ENCODE peak calls at places on chromosomes 16 and 17, in four cellular contexts. One of them, this sample, is unnamed.

GRCh38 chr17:69717819-69718218 is 303.3 kb downstream of the MAP2K6 start:
- DNase-seq in A549: no peak
- DNase-seq in H1: no peak
- DNase-seq in GM12878: no peak
- DNase-seq in this sample: no peak

GRCh38 chr17:35726609-35727460 is 4.6 kb upstream of the RASL10B start:
- DNase-seq in A549: no peak
- DNase-seq in H1: no peak
- DNase-seq in GM12878: no peak
- DNase-seq in this sample: peak; percentile 33

GRCh38 chr16:25692734-25693508 is 1.2 kb downstream of the HS3ST4 start:
- DNase-seq in A549: no peak
- DNase-seq in H1: no peak
- DNase-seq in GM12878: no peak
- DNase-seq in this sample: no peak

GRCh38 chr16:23836404-23837291 is 865 bp downstream of the PRKCB start:
- DNase-seq in A549: no peak
- DNase-seq in H1: no peak
- DNase-seq in GM12878: no peak
- DNase-seq in this sample: peak; percentile 76

GRCh38 chr16:16004314-16004749 is 54.9 kb downstream of the ABCC1 start:
- DNase-seq in A549: no peak
- DNase-seq in H1: no peak
- DNase-seq in GM12878: no peak
- DNase-seq in this sample: no peak

GRCh38 chr17:44919885-44920564 is 4.7 kb upstream of the GFAP start:
- DNase-seq in A549: peak; percentile 97
- DNase-seq in H1: peak; percentile 56
- DNase-seq in GM12878: peak; percentile 54
- DNase-seq in this sample: peak; percentile 84

GRCh38 chr17:45243750-45244149 is 18.1 kb downstream of the SPATA32 start:
- DNase-seq in A549: no peak
- DNase-seq in H1: no peak
- DNase-seq in GM12878: no peak
- DNase-seq in this sample: no peak

GRCh38 chr16:55403464-55403863 is 75.5 kb upstream of the MMP2 start:
- DNase-seq in A549: no peak
- DNase-seq in H1: no peak
- DNase-seq in GM12878: no peak
- DNase-seq in this sample: no peak

GRCh38 chr16:56589141-56590039 is at the start of gene MT3:
- DNase-seq in A549: no peak
- DNase-seq in H1: no peak
- DNase-seq in GM12878: no peak
- DNase-seq in this sample: no peak

GRCh38 chr16:57098188-57098841 is 5.9 kb downstream of the CPNE2 start:
- DNase-seq in A549: no peak
- DNase-seq in H1: no peak
- DNase-seq in GM12878: no peak
- DNase-seq in this sample: no peak

GRCh38 chr16:2236362-2237075 is at the start of gene DNASE1L2:
- DNase-seq in A549: no peak
- DNase-seq in H1: no peak
- DNase-seq in GM12878: no peak
- DNase-seq in this sample: no peak

GRCh38 chr17:12047977-12048376 is 27.3 kb downstream of the MAP2K4 start:
- DNase-seq in A549: no peak
- DNase-seq in H1: no peak
- DNase-seq in GM12878: no peak
- DNase-seq in this sample: peak; percentile 10

GRCh38 chr16:15855704-15856003 is 1.2 kb downstream of the MYH11 start:
- DNase-seq in A549: no peak
- DNase-seq in H1: no peak
- DNase-seq in GM12878: no peak
- DNase-seq in this sample: no peak

GRCh38 chr17:81400154-81400938 is 5.1 kb downstream of the BAHCC1 start:
- DNase-seq in A549: peak; percentile 64
- DNase-seq in H1: no peak
- DNase-seq in GM12878: no peak
- DNase-seq in this sample: peak; percentile 81

GRCh38 chr17:58691701-58692238 is at the start of gene TEX14:
- DNase-seq in A549: no peak
- DNase-seq in H1: no peak
- DNase-seq in GM12878: no peak
- DNase-seq in this sample: peak; percentile 8

GRCh38 chr17:2125013-2125535 is 70.2 kb downstream of the HIC1 start:
- DNase-seq in A549: no peak
- DNase-seq in H1: no peak
- DNase-seq in GM12878: no peak
- DNase-seq in this sample: no peak

GRCh38 chr16:10128397-10129258 is 53.6 kb downstream of the GRIN2A start:
- DNase-seq in A549: no peak
- DNase-seq in H1: no peak
- DNase-seq in GM12878: no peak
- DNase-seq in this sample: no peak

GRCh38 chr17:29712677-29713076 is 90.0 kb upstream of the CORO6 start:
- DNase-seq in A549: no peak
- DNase-seq in H1: no peak
- DNase-seq in GM12878: no peak
- DNase-seq in this sample: no peak

DNA sequence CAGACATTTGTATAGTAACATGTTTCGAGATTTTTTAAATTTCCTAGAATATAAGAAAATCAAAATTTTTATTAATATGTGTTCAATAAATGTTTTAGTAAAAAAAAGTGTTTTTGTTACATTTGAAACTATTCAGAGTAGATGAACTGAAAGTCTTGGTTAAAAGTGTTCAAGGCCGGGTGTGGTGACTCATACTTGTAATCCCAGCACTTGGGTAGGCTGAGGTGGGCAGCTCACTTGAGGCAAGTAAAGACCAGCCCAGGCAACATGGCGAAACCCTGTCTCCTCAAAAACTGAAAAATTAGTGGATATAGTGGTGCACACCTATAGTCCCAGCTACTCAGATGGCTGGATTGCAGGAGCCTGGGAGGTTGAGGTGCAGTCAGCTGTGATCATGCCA is 16.8 kb upstream of the PHKG2 start:
- DNase-seq in A549: no peak
- DNase-seq in H1: no peak
- DNase-seq in GM12878: no peak
- DNase-seq in this sample: no peak
- TF ChIP-seq MAX in A549: no peak
- TF ChIP-seq MAX in H1: no peak
- TF ChIP-seq MAX in GM12878: no peak
- TF ChIP-seq MAX in this sample: no peak

DNA sequence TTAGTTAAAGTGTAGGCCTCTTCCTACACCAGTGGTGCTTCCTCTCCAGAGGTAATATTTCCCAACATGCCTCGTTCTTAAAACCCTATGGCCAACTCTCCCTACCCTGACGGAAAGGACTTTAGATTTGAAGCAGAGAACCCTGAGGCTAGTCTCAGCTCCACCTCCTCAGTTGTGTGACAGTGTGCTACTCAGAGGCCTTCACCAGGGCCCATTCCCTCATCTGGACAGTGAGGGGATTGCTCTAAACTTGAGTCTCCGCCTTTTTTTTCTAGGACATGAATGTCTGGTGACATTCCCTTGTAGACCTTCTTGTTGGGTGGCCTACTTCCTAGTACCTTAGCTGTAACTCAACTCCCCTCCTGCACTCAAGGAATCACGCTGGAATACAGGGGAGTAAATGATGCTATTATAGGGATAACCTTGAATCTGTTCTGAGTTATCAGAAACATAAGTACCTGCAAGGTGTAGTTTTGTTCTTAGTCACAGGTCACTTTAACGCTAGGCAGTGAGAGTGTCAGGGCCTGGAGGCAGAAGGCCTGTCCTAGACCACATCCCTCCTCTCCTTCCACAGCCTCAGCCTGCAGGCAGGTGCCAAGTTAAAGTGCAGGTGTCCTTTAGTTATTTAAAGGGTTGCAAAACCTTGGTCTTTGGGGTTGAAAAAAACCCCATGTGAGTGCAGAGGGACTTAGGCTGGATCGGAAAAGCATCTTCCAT is 26.9 kb downstream of the LDHD start:
- DNase-seq in A549: no peak
- DNase-seq in H1: no peak
- DNase-seq in GM12878: no peak
- DNase-seq in this sample: peak; percentile 53
- TF ChIP-seq POLR2A in A549: no peak
- TF ChIP-seq POLR2A in H1: no peak
- TF ChIP-seq POLR2A in GM12878: no peak
- TF ChIP-seq POLR2A in this sample: no peak

DNA sequence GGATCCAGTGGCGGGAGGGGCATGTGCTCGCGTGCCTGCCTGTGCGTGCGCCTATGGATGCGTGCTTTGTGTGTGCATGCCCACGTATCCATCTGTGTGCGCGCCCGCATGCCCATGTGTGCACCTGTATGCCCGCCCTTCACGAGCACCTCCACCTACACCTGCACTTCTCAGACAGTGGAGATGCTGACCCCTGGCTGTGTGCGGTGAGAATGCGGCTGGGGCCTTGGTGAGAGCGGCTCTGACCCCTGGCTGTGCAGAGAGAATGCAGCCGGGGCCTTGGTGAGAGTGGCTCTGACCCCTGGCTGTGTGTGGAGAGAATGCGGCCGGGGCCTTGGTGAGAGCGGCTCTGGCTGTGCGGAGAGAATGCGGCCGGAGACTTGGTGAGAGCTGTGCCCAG is 33.9 kb downstream of the AXIN1 start:
- DNase-seq in A549: peak; percentile 33
- DNase-seq in H1: peak; percentile 39
- DNase-seq in GM12878: no peak
- DNase-seq in this sample: no peak
- TF ChIP-seq CTCF in A549: no peak
- TF ChIP-seq CTCF in H1: peak; percentile 93
- TF ChIP-seq CTCF in GM12878: peak; percentile 17
- TF ChIP-seq CTCF in this sample: no peak

DNA sequence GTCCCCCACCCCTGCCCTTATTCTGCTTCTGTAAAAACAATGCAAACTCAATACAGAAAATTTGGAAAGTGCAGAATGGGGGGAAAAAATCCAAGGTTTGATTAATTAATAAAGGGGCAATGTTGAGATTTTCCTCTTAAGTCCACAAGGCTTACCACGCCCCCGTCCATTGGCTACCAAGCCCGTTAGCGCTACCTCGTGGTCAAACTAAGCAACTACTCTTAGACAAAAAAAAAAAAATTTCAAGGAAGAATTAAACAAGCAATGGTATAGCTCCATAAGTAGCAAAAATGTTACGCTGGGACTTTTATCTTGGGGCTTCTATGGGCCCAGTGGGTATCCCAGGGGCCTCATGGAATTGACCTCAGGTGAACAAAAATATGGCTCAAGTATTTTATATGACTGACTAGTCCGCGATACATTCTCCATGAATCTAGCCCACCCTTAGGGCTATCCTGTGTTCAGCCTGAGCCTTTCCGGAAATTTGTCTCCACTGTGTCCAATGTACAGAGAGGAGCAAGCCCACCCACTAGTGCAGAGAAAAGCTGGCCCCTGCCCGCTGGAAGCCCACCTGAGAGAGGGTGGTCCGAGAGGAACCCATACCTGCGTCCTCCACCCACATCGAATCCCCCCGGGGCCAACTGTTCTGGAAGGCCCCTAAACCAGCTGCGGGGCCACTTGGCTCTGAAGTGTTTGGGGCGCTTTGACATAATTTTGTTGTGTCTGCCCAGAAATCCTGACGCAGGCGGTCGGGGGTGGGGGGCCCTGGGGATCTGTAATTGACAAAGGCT is 19.1 kb upstream of the TEX2 start:
- DNase-seq in A549: peak; percentile 68
- DNase-seq in H1: no peak
- DNase-seq in GM12878: peak; percentile 17
- DNase-seq in this sample: peak; percentile 84
- TF ChIP-seq MAX in A549: no peak
- TF ChIP-seq MAX in H1: no peak
- TF ChIP-seq MAX in GM12878: no peak
- TF ChIP-seq MAX in this sample: peak; percentile 83

GRCh38 chr17:72590882-72591499 is 470.2 kb downstream of the SOX9 start:
- DNase-seq in A549: peak; percentile 53
- DNase-seq in H1: no peak
- DNase-seq in GM12878: no peak
- DNase-seq in this sample: no peak

GRCh38 chr17:72594248-72594647 is 473.4 kb downstream of the SOX9 start:
- DNase-seq in A549: no peak
- DNase-seq in H1: no peak
- DNase-seq in GM12878: no peak
- DNase-seq in this sample: no peak

GRCh38 chr17:72591500-72592241 is 470.9 kb downstream of the SOX9 start:
- DNase-seq in A549: no peak
- DNase-seq in H1: no peak
- DNase-seq in GM12878: no peak
- DNase-seq in this sample: no peak

GRCh38 chr17:72592967-72593325 is 472.1 kb downstream of the SOX9 start:
- DNase-seq in A549: no peak
- DNase-seq in H1: no peak
- DNase-seq in GM12878: no peak
- DNase-seq in this sample: no peak

GRCh38 chr17:72592242-72592966 is 471.6 kb downstream of the SOX9 start:
- DNase-seq in A549: peak; percentile 97
- DNase-seq in H1: peak; percentile 58
- DNase-seq in GM12878: no peak
- DNase-seq in this sample: peak; percentile 41
- TF ChIP-seq POLR2A in A549: peak; percentile 100
- TF ChIP-seq POLR2A in H1: peak; percentile 99
- TF ChIP-seq POLR2A in GM12878: peak; percentile 90
- TF ChIP-seq POLR2A in this sample: no peak

GRCh38 chr16:4506450-4506849 is 30.3 kb downstream of the HMOX2 start:
- DNase-seq in A549: peak; percentile 62
- DNase-seq in H1: no peak
- DNase-seq in GM12878: peak; percentile 39
- DNase-seq in this sample: peak; percentile 81
- TF ChIP-seq CTCF in A549: peak; percentile 88
- TF ChIP-seq CTCF in H1: peak; percentile 99
- TF ChIP-seq CTCF in GM12878: peak; percentile 93
- TF ChIP-seq CTCF in this sample: peak; percentile 80